ENCODE peak calls at places on chromosomes 1 and 21, in ten cellular contexts. S, F, E, R, L, C, J, T, A and Y are unnamed samples.

GRCh38 chr21:45323487-45324380 is 36.0 kb upstream of the POFUT2 start:
- DNase-seq in E (no peak), C (no peak), F (no peak), S (no peak), A (peak), L (peak), T (no peak), J (no peak), R (peak), Y (peak)

GRCh38 chr1:19809044-19809750 is 5.9 kb downstream of the RNF186 start:
- DNase-seq in L (no peak), T (no peak), J (no peak), A (no peak), F (peak), E (no peak), R (no peak), C (no peak), S (peak), Y (no peak)

GRCh38 chr1:198701766-198702539 is 63.1 kb downstream of the PTPRC start:
- DNase-seq in S (no peak), T (peak), R (no peak), A (no peak), L (no peak), E (no peak), J (no peak), F (no peak), C (no peak), Y (no peak)

GRCh38 chr1:32696041-32696440 is 6.5 kb downstream of the SYNC start:
- DNase-seq in E (no peak), J (no peak), S (no peak), T (no peak), A (peak), R (no peak), L (peak), F (no peak), C (no peak), Y (no peak)

GRCh38 chr1:212466913-212467650 is 34.4 kb downstream of the NENF start:
- DNase-seq in C (no peak), J (no peak), T (no peak), R (no peak), L (peak), A (no peak), F (no peak), S (no peak), E (no peak), Y (no peak)

GRCh38 chr1:101043776-101044175 is 18.2 kb upstream of the DPH5 start:
- DNase-seq in R (peak), F (no peak), J (peak), A (no peak), T (no peak), S (peak), E (no peak), C (no peak), L (peak), Y (peak)

GRCh38 chr1:42806171-42806570 is 10.8 kb upstream of the ERMAP start:
- DNase-seq in R (no peak), L (no peak), C (no peak), J (no peak), A (no peak), E (no peak), S (no peak), T (no peak), F (no peak), Y (no peak)

GRCh38 chr1:20165522-20165951 is 20.4 kb upstream of the UBXN10 start:
- DNase-seq in E (no peak), L (no peak), F (no peak), R (no peak), T (no peak), A (no peak), S (no peak), C (no peak), J (no peak), Y (no peak)